ENCODE peak calls at places on chromosome 10, in seven cellular contexts. One of them, this sample, is unnamed. For H3K27me3, the result is how much of the 10 kb centered on the place peaks cover.

GRCh38 chr10:129777687-129778086 is 186.4 kb downstream of the EBF3 start:
- DNase-seq in AG04450: no peak
- DNase-seq in tibial artery: peak
- DNase-seq in PC-3: no peak
- DNase-seq in right lobe of liver: no peak
- DNase-seq in cardiac muscle cell: no peak
- DNase-seq in psoas muscle: no peak
- DNase-seq in this sample: no peak

GRCh38 chr10:132422931-132423813 is 26.2 kb downstream of the PWWP2B start:
- DNase-seq in AG04450: no peak
- DNase-seq in tibial artery: no peak
- DNase-seq in PC-3: no peak
- DNase-seq in right lobe of liver: no peak
- DNase-seq in cardiac muscle cell: no peak
- DNase-seq in psoas muscle: no peak
- DNase-seq in this sample: no peak

GRCh38 chr10:31318382-31318853 is 598 bp upstream of the ZEB1 start:
- DNase-seq in AG04450: no peak
- DNase-seq in tibial artery: peak
- DNase-seq in PC-3: peak
- DNase-seq in right lobe of liver: peak
- DNase-seq in cardiac muscle cell: peak
- DNase-seq in psoas muscle: peak
- DNase-seq in this sample: no peak

GRCh38 chr10:130766071-130766470 is 545.5 kb downstream of the TCERG1L start:
- DNase-seq in AG04450: no peak
- DNase-seq in tibial artery: no peak
- DNase-seq in PC-3: no peak
- DNase-seq in right lobe of liver: no peak
- DNase-seq in cardiac muscle cell: no peak
- DNase-seq in psoas muscle: no peak
- DNase-seq in this sample: no peak

GRCh38 chr10:62373639-62373994 is 552 bp upstream of the ZNF365 start:
- DNase-seq in AG04450: no peak
- DNase-seq in tibial artery: no peak
- DNase-seq in PC-3: no peak
- DNase-seq in right lobe of liver: no peak
- DNase-seq in cardiac muscle cell: no peak
- DNase-seq in psoas muscle: no peak
- DNase-seq in this sample: no peak

GRCh38 chr10:29719281-29719675 is 84.5 kb upstream of the SVIL start:
- DNase-seq in AG04450: no peak
- DNase-seq in tibial artery: no peak
- DNase-seq in PC-3: peak
- DNase-seq in right lobe of liver: no peak
- DNase-seq in cardiac muscle cell: no peak
- DNase-seq in psoas muscle: no peak
- DNase-seq in this sample: no peak

GRCh38 chr10:122505885-122506284 is 44.5 kb downstream of the HTRA1 start:
- DNase-seq in AG04450: no peak
- DNase-seq in tibial artery: no peak
- DNase-seq in PC-3: no peak
- DNase-seq in right lobe of liver: no peak
- DNase-seq in cardiac muscle cell: no peak
- DNase-seq in psoas muscle: no peak
- DNase-seq in this sample: no peak

GRCh38 chr10:78231930-78232329 is 198.3 kb downstream of the RPS24 start:
- DNase-seq in AG04450: no peak
- DNase-seq in tibial artery: no peak
- DNase-seq in PC-3: peak
- DNase-seq in right lobe of liver: no peak
- DNase-seq in cardiac muscle cell: peak
- DNase-seq in psoas muscle: peak
- DNase-seq in this sample: no peak

GRCh38 chr10:60508831-60509230 is 119.2 kb upstream of the ANK3 start:
- DNase-seq in AG04450: no peak
- DNase-seq in tibial artery: no peak
- DNase-seq in PC-3: no peak
- DNase-seq in right lobe of liver: no peak
- DNase-seq in cardiac muscle cell: no peak
- DNase-seq in psoas muscle: no peak
- DNase-seq in this sample: no peak

GRCh38 chr10:69088801-69089501 is 1.0 kb downstream of the SRGN start:
- DNase-seq in AG04450: no peak
- DNase-seq in tibial artery: no peak
- DNase-seq in PC-3: peak
- DNase-seq in right lobe of liver: no peak
- DNase-seq in cardiac muscle cell: no peak
- DNase-seq in psoas muscle: no peak
- DNase-seq in this sample: no peak
- H3K4me3 ChIP-seq in AG04450: peak
- H3K4me3 ChIP-seq in tibial artery: peak
- H3K4me3 ChIP-seq in PC-3: peak
- H3K4me3 ChIP-seq in right lobe of liver: peak
- H3K4me3 ChIP-seq in cardiac muscle cell: no peak
- H3K4me3 ChIP-seq in psoas muscle: peak
- H3K4me3 ChIP-seq in this sample: no peak

DNA sequence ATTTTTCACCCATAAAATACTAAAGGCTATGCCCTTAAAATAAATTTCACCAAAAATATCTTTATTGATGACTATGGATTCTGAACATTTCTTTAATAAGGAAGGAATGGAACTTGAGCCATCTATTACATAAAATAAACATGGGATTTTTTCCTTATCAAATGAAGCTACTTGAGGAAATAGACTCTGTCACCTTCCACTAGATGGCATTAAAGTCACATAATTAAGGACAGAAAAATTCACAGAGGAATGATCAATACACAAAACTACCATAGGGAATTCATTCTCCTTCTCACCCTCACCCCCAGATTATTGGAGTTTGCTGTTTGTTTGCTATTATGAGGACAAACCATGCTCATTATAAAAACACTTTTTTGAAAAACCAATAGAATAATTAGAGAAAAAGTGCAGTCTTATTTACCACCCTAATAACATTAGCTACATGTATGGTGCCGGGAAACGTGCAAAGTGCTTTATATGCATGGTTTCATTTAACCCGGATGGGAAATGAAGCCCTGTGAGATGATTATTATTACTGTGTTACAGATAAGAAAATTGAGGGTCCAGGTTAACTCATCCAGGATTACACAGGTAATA is 21.1 kb upstream of the FOXI2 start:
- DNase-seq in AG04450: no peak
- DNase-seq in tibial artery: no peak
- DNase-seq in PC-3: peak
- DNase-seq in right lobe of liver: no peak
- DNase-seq in cardiac muscle cell: peak
- DNase-seq in psoas muscle: no peak
- DNase-seq in this sample: no peak
- TF ChIP-seq CTCF in AG04450: no peak
- TF ChIP-seq CTCF in tibial artery: peak
- TF ChIP-seq CTCF in PC-3: peak
- TF ChIP-seq CTCF in right lobe of liver: peak
- TF ChIP-seq CTCF in cardiac muscle cell: no peak
- TF ChIP-seq CTCF in psoas muscle: peak
- TF ChIP-seq CTCF in this sample: peak

GRCh38 chr10:100089241-100089640 is 7.6 kb upstream of the CPN1 start:
- DNase-seq in AG04450: no peak
- DNase-seq in tibial artery: no peak
- DNase-seq in PC-3: no peak
- DNase-seq in right lobe of liver: no peak
- DNase-seq in cardiac muscle cell: no peak
- DNase-seq in psoas muscle: no peak
- DNase-seq in this sample: no peak
- H3K27me3 ChIP-seq in AG04450: under half
- H3K27me3 ChIP-seq in tibial artery: under half
- H3K27me3 ChIP-seq in PC-3: under half
- H3K27me3 ChIP-seq in right lobe of liver: under half
- H3K27me3 ChIP-seq in cardiac muscle cell: under half
- H3K27me3 ChIP-seq in psoas muscle: under half
- H3K27me3 ChIP-seq in this sample: under half

GRCh38 chr10:91313-91712 is 42.2 kb upstream of the TUBB8 start:
- DNase-seq in AG04450: no peak
- DNase-seq in tibial artery: no peak
- DNase-seq in PC-3: no peak
- DNase-seq in right lobe of liver: no peak
- DNase-seq in cardiac muscle cell: no peak
- DNase-seq in psoas muscle: no peak
- DNase-seq in this sample: no peak

GRCh38 chr10:87177-88080 is 38.3 kb upstream of the TUBB8 start:
- DNase-seq in AG04450: no peak
- DNase-seq in tibial artery: no peak
- DNase-seq in PC-3: no peak
- DNase-seq in right lobe of liver: no peak
- DNase-seq in cardiac muscle cell: no peak
- DNase-seq in psoas muscle: no peak
- DNase-seq in this sample: no peak

GRCh38 chr10:90161-90560 is 41.1 kb upstream of the TUBB8 start:
- DNase-seq in AG04450: no peak
- DNase-seq in tibial artery: no peak
- DNase-seq in PC-3: no peak
- DNase-seq in right lobe of liver: no peak
- DNase-seq in cardiac muscle cell: no peak
- DNase-seq in psoas muscle: no peak
- DNase-seq in this sample: no peak

GRCh38 chr10:86031-86430 is 36.9 kb upstream of the TUBB8 start:
- DNase-seq in AG04450: no peak
- DNase-seq in tibial artery: no peak
- DNase-seq in PC-3: no peak
- DNase-seq in right lobe of liver: no peak
- DNase-seq in cardiac muscle cell: no peak
- DNase-seq in psoas muscle: no peak
- DNase-seq in this sample: no peak

GRCh38 chr10:88253-88652 is 39.2 kb upstream of the TUBB8 start:
- DNase-seq in AG04450: no peak
- DNase-seq in tibial artery: no peak
- DNase-seq in PC-3: no peak
- DNase-seq in right lobe of liver: no peak
- DNase-seq in cardiac muscle cell: no peak
- DNase-seq in psoas muscle: no peak
- DNase-seq in this sample: no peak
- H3K4me3 ChIP-seq in AG04450: no peak
- H3K4me3 ChIP-seq in tibial artery: no peak
- H3K4me3 ChIP-seq in PC-3: no peak
- H3K4me3 ChIP-seq in right lobe of liver: no peak
- H3K4me3 ChIP-seq in cardiac muscle cell: no peak
- H3K4me3 ChIP-seq in psoas muscle: no peak
- H3K4me3 ChIP-seq in this sample: no peak

DNA sequence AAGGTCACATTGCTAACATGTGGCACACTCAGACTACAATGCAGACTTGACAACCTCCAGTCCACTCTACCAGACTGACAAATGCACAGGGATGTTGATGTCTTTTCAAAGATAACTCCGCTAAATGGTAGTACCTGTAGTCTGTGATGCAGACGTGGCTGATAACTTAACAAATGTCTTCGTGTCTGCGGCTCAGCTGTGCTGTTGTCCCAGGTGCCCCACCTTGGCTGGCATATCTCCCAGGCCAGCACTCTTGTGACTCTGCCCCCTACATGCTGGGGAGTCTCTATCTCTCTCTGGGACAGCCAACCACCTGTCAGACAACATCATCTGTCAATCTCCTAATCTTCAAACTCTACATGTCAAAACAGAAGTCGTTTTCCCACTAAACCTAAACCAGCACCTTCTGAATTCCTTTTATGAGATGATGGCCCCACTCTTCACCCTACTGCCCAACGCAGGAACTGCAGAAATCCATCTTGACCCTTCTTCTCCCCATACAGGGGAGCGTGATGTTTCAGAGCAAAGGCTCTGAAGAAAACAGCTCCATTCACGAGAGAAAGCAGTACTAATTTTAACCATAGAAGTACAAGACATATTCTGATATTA is 156.4 kb downstream of the USP6NL start:
- DNase-seq in AG04450: no peak
- DNase-seq in tibial artery: no peak
- DNase-seq in PC-3: no peak
- DNase-seq in right lobe of liver: peak
- DNase-seq in cardiac muscle cell: no peak
- DNase-seq in psoas muscle: no peak
- DNase-seq in this sample: no peak
- TF ChIP-seq CTCF in AG04450: peak
- TF ChIP-seq CTCF in tibial artery: no peak
- TF ChIP-seq CTCF in PC-3: peak
- TF ChIP-seq CTCF in right lobe of liver: no peak
- TF ChIP-seq CTCF in cardiac muscle cell: no peak
- TF ChIP-seq CTCF in psoas muscle: no peak
- TF ChIP-seq CTCF in this sample: peak

GRCh38 chr10:101567165-101568006 is 20.7 kb downstream of the POLL start:
- DNase-seq in AG04450: no peak
- DNase-seq in tibial artery: no peak
- DNase-seq in PC-3: no peak
- DNase-seq in right lobe of liver: no peak
- DNase-seq in cardiac muscle cell: no peak
- DNase-seq in psoas muscle: no peak
- DNase-seq in this sample: no peak

GRCh38 chr10:101568054-101568745 is 19.9 kb downstream of the POLL start:
- DNase-seq in AG04450: no peak
- DNase-seq in tibial artery: peak
- DNase-seq in PC-3: no peak
- DNase-seq in right lobe of liver: no peak
- DNase-seq in cardiac muscle cell: no peak
- DNase-seq in psoas muscle: no peak
- DNase-seq in this sample: no peak

GRCh38 chr10:101565936-101566332 is 22.1 kb downstream of the POLL start:
- DNase-seq in AG04450: no peak
- DNase-seq in tibial artery: peak
- DNase-seq in PC-3: no peak
- DNase-seq in right lobe of liver: no peak
- DNase-seq in cardiac muscle cell: no peak
- DNase-seq in psoas muscle: no peak
- DNase-seq in this sample: no peak

GRCh38 chr10:101565370-101565900 is 22.6 kb downstream of the POLL start:
- DNase-seq in AG04450: no peak
- DNase-seq in tibial artery: no peak
- DNase-seq in PC-3: no peak
- DNase-seq in right lobe of liver: no peak
- DNase-seq in cardiac muscle cell: no peak
- DNase-seq in psoas muscle: no peak
- DNase-seq in this sample: no peak

GRCh38 chr10:101566333-101567164 is 21.5 kb downstream of the POLL start:
- DNase-seq in AG04450: no peak
- DNase-seq in tibial artery: peak
- DNase-seq in PC-3: peak
- DNase-seq in right lobe of liver: no peak
- DNase-seq in cardiac muscle cell: peak
- DNase-seq in psoas muscle: peak
- DNase-seq in this sample: no peak
- H3K27me3 ChIP-seq in AG04450: under half
- H3K27me3 ChIP-seq in tibial artery: under half
- H3K27me3 ChIP-seq in PC-3: under half
- H3K27me3 ChIP-seq in right lobe of liver: under half
- H3K27me3 ChIP-seq in cardiac muscle cell: under half
- H3K27me3 ChIP-seq in psoas muscle: under half
- H3K27me3 ChIP-seq in this sample: half or more